ENCODE peak calls at places on chromosome 10, in six cellular contexts. J, R, W, Z, K and E are unnamed samples.

GRCh38 chr10:99316374-99316773 is 12.8 kb upstream of the CNNM1 start:
- DNase-seq in R (no peak), K (no peak), Z (no peak), J (no peak), W (no peak), E (no peak)

GRCh38 chr10:107666214-107666613 is 501.7 kb upstream of the SORCS1 start:
- DNase-seq in W (no peak), R (no peak), Z (no peak), K (no peak), J (no peak), E (no peak)

GRCh38 chr10:4382811-4383210 is 443.2 kb upstream of the AKR1E2 start:
- DNase-seq in R (no peak), K (no peak), J (no peak), W (peak), Z (no peak), E (no peak)

GRCh38 chr10:62268399-62269076 is at the start of gene RTKN2:
- DNase-seq in Z (peak), W (peak), K (peak), R (peak), J (peak), E (peak)

GRCh38 chr10:36597921-36598320 is 527.5 kb upstream of the ANKRD30A start:
- DNase-seq in W (no peak), Z (no peak), J (no peak), R (no peak), K (no peak), E (no peak)

GRCh38 chr10:102775973-102776669 is 32.4 kb downstream of the WBP1L start:
- DNase-seq in R (peak), Z (peak), J (peak), K (peak), W (peak), E (peak)

GRCh38 chr10:113000876-113001598 is 51.0 kb downstream of the TCF7L2 start:
- DNase-seq in R (no peak), Z (no peak), K (no peak), J (peak), W (no peak), E (no peak)

GRCh38 chr10:20935926-20936325 is 38.8 kb upstream of the NEBL start:
- DNase-seq in Z (no peak), K (no peak), W (no peak), J (no peak), R (no peak), E (no peak)

GRCh38 chr10:124068929-124069328 is 24.5 kb downstream of the CHST15 start:
- DNase-seq in Z (no peak), R (peak), W (no peak), K (no peak), J (no peak), E (no peak)

DNA sequence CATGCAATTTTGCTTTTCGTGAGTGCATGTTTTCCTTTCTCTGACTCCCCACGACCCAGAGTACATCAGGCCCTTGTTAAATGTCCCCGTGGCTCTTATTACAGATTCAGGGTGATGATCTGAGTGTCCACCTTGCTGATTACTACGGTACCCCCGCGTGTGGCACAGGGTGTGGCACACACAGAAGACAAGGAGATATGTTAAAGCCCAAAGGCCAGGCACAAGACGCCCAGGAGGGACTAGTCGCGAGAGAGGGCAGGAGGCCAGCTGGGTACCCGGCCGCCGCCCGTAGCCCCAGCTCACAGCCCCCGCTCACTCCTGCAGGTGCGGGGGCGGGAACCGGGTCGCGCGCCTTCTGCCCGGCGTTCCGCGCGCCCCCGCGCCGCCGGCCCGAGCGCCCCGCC is 281 bp upstream of the EXOC6 start:
- DNase-seq in R (no peak), W (no peak), K (no peak), J (no peak), Z (no peak), E (no peak)
- H3K4me3 ChIP-seq in R (peak), W (peak), K (peak), J (peak), Z (peak), E (peak)

DNA sequence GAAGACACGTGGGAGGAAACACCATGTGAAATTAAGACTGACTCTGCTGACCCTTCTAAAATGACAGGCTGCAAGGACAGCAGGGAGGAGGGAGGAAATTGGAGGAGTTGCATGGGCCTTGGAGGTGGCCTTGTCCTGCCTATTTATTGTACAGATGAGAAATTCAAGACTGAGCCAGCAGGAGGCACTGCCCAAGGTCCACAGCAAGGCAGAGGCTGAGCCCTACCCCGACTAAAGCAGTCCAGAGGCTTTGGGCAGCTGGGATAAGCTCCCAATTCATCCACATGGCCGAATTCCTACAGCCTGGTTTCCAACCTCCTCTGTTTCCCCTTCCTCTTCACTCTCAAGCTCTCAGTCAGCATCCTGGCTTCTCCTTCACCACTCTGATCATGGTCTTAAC is 215.9 kb upstream of the ZMIZ1 start:
- DNase-seq in R (peak), K (no peak), W (no peak), Z (no peak), J (no peak), E (peak)
- TF ChIP-seq CTCF in R (peak), K (no peak), W (peak), Z (peak), J (peak), E (peak)

GRCh38 chr10:86670876-86671275 is 2.6 kb downstream of the LDB3 start:
- DNase-seq in J (peak), R (no peak), K (no peak), Z (no peak), W (no peak), E (no peak)
- H3K4me3 ChIP-seq in J (peak), R (no peak), K (no peak), Z (no peak), W (no peak), E (no peak)

GRCh38 chr10:72044417-72045041 is 43.8 kb downstream of the SPOCK2 start:
- DNase-seq in Z (peak), K (no peak), W (peak), R (no peak), J (peak), E (no peak)
- TF ChIP-seq CTCF in Z (peak), K (peak), W (peak), R (peak), J (peak), E (peak)

GRCh38 chr10:5469353-5470061 is 29.9 kb downstream of the CALML5 start:
- DNase-seq in K (no peak), J (no peak), Z (no peak), W (no peak), R (no peak), E (no peak)
- H3K4me3 ChIP-seq in K (no peak), J (no peak), Z (no peak), W (no peak), R (no peak), E (no peak)

GRCh38 chr10:70539471-70539870 is 60.9 kb downstream of the PALD1 start:
- DNase-seq in J (no peak), K (no peak), W (no peak), Z (no peak), R (no peak), E (no peak)

GRCh38 chr10:70538731-70539338 is 60.3 kb downstream of the PALD1 start:
- DNase-seq in R (no peak), Z (no peak), J (no peak), K (no peak), W (no peak), E (no peak)

GRCh38 chr10:70538195-70538520 is 59.6 kb downstream of the PALD1 start:
- DNase-seq in K (no peak), W (no peak), J (no peak), Z (no peak), R (no peak), E (no peak)

GRCh38 chr10:70536196-70536920 is 57.8 kb downstream of the PALD1 start:
- DNase-seq in R (no peak), W (no peak), J (no peak), K (no peak), Z (no peak), E (no peak)

GRCh38 chr10:70537398-70538194 is 59.0 kb downstream of the PALD1 start:
- DNase-seq in J (no peak), K (no peak), W (peak), Z (peak), R (peak), E (no peak)
- TF ChIP-seq CTCF in J (no peak), K (peak), W (peak), Z (peak), R (peak), E (peak)

DNA sequence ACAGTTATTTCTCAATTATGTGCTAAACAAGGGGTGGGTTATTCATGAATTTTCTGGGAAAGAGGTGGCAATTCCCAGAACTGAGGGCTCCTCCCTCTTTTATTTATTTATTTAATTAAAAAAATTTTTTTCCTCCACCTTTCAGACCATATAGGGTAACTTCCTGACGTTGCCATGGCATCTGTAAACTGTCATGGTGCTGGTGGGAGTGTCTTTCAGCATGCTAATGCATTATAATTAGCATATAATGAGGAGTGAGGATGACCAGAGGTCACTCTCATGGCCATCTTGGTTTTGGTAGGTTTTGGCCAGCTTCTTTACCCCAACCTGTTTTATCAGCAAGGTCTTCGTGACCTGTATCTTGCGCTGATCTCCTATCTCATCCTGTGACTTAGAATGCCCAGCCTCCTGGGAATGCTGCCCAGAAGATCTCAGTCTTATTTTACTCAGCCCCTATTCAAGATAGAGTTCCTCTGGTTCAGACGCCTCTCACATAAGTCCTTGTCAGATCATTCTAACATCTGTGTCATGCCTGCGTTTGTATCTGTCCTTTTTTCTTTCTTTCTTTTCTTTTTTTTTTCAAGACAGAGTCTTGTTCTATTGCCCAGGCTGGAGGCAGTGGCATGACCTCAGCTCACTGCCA is 15.8 kb upstream of the STOX1 start:
- DNase-seq in R (no peak), Z (no peak), W (no peak), J (no peak), K (no peak), E (no peak)
- H3K4me3 ChIP-seq in R (no peak), Z (no peak), W (no peak), J (no peak), K (no peak), E (no peak)

DNA sequence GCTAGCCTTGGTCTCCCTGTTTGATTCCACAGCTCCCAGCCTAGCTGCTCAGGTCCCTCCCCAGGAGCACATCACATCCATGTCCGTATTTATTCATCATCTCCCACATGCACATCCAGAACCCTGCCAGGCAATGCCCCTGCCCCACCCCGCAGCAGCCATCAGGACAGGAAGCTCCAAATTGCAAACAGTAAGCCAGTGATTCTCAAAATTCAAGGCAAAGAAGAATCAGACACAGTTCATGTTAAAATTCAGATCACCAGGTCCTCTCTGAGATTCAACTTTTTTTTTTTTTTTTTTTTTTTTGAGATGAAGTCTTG is 17.7 kb downstream of the LRRC20 start:
- DNase-seq in K (no peak), J (no peak), Z (no peak), R (no peak), W (no peak), E (no peak)
- TF ChIP-seq CTCF in K (no peak), J (no peak), Z (no peak), R (no peak), W (no peak), E (no peak)

GRCh38 chr10:132850896-132851295 is 64.9 kb upstream of the NKX6-2 start:
- DNase-seq in R (no peak), Z (no peak), W (no peak), J (no peak), K (no peak), E (no peak)
- H3K4me3 ChIP-seq in R (no peak), Z (no peak), W (no peak), J (no peak), K (no peak), E (no peak)

DNA sequence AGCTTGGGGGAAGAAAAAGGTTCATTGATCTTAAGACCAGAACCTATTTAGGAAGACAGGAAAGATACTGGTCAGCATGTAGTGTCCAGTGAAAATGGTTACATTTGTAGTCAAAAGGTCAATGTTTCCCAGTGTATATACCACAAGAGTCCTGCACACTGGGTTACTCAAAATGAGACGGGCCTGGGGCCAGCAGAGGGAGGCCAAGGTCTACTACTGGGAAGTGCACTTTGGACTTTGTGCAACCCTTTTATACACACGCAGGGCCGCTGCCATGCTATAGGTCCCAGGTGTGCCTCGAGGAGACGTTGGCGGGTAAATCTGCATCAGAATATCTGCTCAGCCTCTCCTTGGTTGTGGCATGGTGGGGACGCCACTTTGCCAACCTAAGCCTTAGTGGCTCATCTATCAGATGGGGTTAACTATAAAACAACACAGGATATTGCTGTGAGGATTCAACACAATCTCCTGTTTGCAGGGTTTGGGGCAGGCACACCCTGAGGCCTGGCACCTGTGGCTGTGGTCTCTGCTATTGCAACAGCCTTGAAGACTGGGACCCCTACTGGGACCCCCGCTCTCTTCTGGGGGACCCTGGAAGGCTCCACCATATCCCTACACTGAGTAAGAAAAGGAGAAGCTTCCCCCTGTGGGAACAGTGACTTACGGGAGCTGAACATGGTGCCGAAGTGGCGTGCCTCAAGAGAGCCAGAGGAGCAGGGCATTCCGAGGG is 19.7 kb downstream of the CLRN3 start:
- DNase-seq in R (no peak), Z (no peak), K (no peak), W (peak), J (no peak), E (peak)
- TF ChIP-seq CTCF in R (peak), Z (no peak), K (no peak), W (peak), J (no peak), E (no peak)